ENCODE peak calls at places on chromosomes 4 and X, in nine cellular contexts. N is B cell; M is stimulated activated CD8-positive, alpha-beta memory T cell treated with anti-CD3 and anti-CD28 coated beads, Interleukin-7, amount 100 ng/mL, for 1 hour; D is NCI-H1092 treated with DMSO at 0.1 percent for 48 hours; A is HEK293T; E is HCT116; L is central memory CD4-positive, alpha-beta T cell; H is NCI-H774; P is DMS153. B is an unnamed sample.

GRCh38 chrX:110733166-110733565 is 62.5 kb downstream of the CHRDL1 start:
- DNase-seq in N (no peak), M (no peak), D (no peak), A (no peak), E (no peak), L (no peak), H (no peak), P (no peak), B (no peak)

GRCh38 chr4:155658665-155659064 is 8.0 kb upstream of the GUCY1A1 start:
- DNase-seq in N (no peak), M (no peak), D (no peak), A (no peak), E (no peak), L (no peak), H (no peak), P (no peak), B (no peak)

GRCh38 chr4:17786567-17786966 is 5.1 kb upstream of the FAM184B start:
- DNase-seq in N (no peak), M (no peak), D (no peak), A (no peak), E (no peak), L (no peak), H (no peak), P (no peak), B (no peak)

GRCh38 chr4:3471098-3471760 is 8.1 kb downstream of the DOK7 start:
- DNase-seq in N (no peak), M (no peak), D (no peak), A (no peak), E (no peak), L (no peak), H (no peak), P (no peak), B (no peak)

GRCh38 chr4:169397762-169398161 is 127.0 kb upstream of the SH3RF1 start:
- DNase-seq in N (no peak), M (no peak), D (peak; percentile 8), A (no peak), E (no peak), L (no peak), H (no peak), P (no peak), B (no peak)

GRCh38 chrX:40877869-40878268 is 142.5 kb upstream of the MED14 start:
- DNase-seq in N (no peak), M (no peak), D (no peak), A (no peak), E (peak; percentile 3), L (peak; percentile 23), H (no peak), P (no peak), B (no peak)

GRCh38 chr4:15443770-15444169 is 15.9 kb downstream of the C1QTNF7 start:
- DNase-seq in N (no peak), M (no peak), D (no peak), A (no peak), E (no peak), L (no peak), H (no peak), P (no peak), B (no peak)

GRCh38 chr4:94428884-94429283 is 22.9 kb upstream of the PDLIM5 start:
- DNase-seq in N (no peak), M (no peak), D (no peak), A (no peak), E (no peak), L (no peak), H (no peak), P (no peak), B (no peak)

GRCh38 chr4:176676901-176677300 is 115.8 kb downstream of the VEGFC start:
- DNase-seq in N (no peak), M (no peak), D (no peak), A (no peak), E (no peak), L (no peak), H (no peak), P (no peak), B (no peak)

GRCh38 chr4:123939621-123940020 is 543.0 kb downstream of the SPRY1 start:
- DNase-seq in N (no peak), M (no peak), D (no peak), A (peak; percentile 10), E (peak; percentile 13), L (no peak), H (no peak), P (no peak), B (no peak)

GRCh38 chrX:110741213-110741796 is 54.3 kb downstream of the CHRDL1 start:
- DNase-seq in N (no peak), M (no peak), D (no peak), A (no peak), E (no peak), L (no peak), H (no peak), P (no peak), B (no peak)

GRCh38 chrX:5823861-5824260 is 404.8 kb downstream of the NLGN4X start:
- DNase-seq in N (no peak), M (no peak), D (peak; percentile 4), A (no peak), E (no peak), L (no peak), H (no peak), P (no peak), B (no peak)

GRCh38 chr4:80423553-80424224 is 88.2 kb downstream of the CFAP299 start:
- DNase-seq in N (no peak), M (no peak), D (no peak), A (no peak), E (no peak), L (no peak), H (no peak), P (no peak), B (no peak)

GRCh38 chr4:11021348-11021747 is 336.8 kb upstream of the CLNK start:
- DNase-seq in N (no peak), M (no peak), D (no peak), A (no peak), E (no peak), L (no peak), H (no peak), P (no peak), B (no peak)

GRCh38 chr4:3313139-3313538 is 20.3 kb downstream of the RGS12 start:
- DNase-seq in N (no peak), M (no peak), D (no peak), A (no peak), E (no peak), L (no peak), H (no peak), P (no peak), B (no peak)

GRCh38 chr4:139921551-139922184 is 232.3 kb downstream of the MAML3 start:
- DNase-seq in N (no peak), M (no peak), D (peak; percentile 100), A (no peak), E (no peak), L (no peak), H (peak; percentile 75), P (peak; percentile 99), B (no peak)

GRCh38 chrX:56728321-56728720 is 722 bp upstream of the NBDY start:
- DNase-seq in N (no peak), M (no peak), D (peak; percentile 20), A (no peak), E (no peak), L (no peak), H (no peak), P (no peak), B (no peak)

GRCh38 chr4:79977131-79977840 is 95.7 kb downstream of the ANTXR2 start:
- DNase-seq in N (no peak), M (no peak), D (no peak), A (no peak), E (no peak), L (no peak), H (no peak), P (no peak), B (no peak)

GRCh38 chr4:121656269-121656641 is 40.5 kb downstream of the ANXA5 start:
- DNase-seq in N (no peak), M (no peak), D (peak; percentile 49), A (peak; percentile 52), E (peak; percentile 65), L (no peak), H (no peak), P (peak; percentile 58), B (no peak)

GRCh38 chr4:184939978-184940377 is 78.3 kb upstream of the HELT start:
- DNase-seq in N (no peak), M (no peak), D (no peak), A (no peak), E (no peak), L (no peak), H (no peak), P (no peak), B (no peak)

GRCh38 chr4:139562839-139563238 is 6.8 kb upstream of the SETD7 start:
- DNase-seq in N (no peak), M (no peak), D (no peak), A (no peak), E (no peak), L (no peak), H (no peak), P (no peak), B (no peak)

GRCh38 chr4:6772223-6772928 is 10.2 kb upstream of the KIAA0232 start:
- DNase-seq in N (no peak), M (no peak), D (no peak), A (no peak), E (no peak), L (no peak), H (no peak), P (no peak), B (no peak)

GRCh38 chrX:48703642-48704481 is 7.3 kb downstream of the SUV39H1 start:
- DNase-seq in N (no peak), M (no peak), D (no peak), A (no peak), E (no peak), L (no peak), H (no peak), P (no peak), B (peak; percentile 77)

GRCh38 chrX:71998836-71999509 is 88.3 kb downstream of the NHSL2 start:
- DNase-seq in N (peak; percentile 51), M (no peak), D (peak; percentile 34), A (peak; percentile 65), E (peak; percentile 12), L (peak; percentile 33), H (no peak), P (no peak), B (no peak)

GRCh38 chr4:169851750-169852149 is 94.0 kb upstream of the HPF1 start:
- DNase-seq in N (no peak), M (no peak), D (no peak), A (no peak), E (no peak), L (no peak), H (no peak), P (no peak), B (no peak)

GRCh38 chr4:59770865-59771264 is 1429.3 kb upstream of the ADGRL3 start:
- DNase-seq in N (no peak), M (no peak), D (no peak), A (no peak), E (no peak), L (no peak), H (no peak), P (no peak), B (no peak)

GRCh38 chrX:72498782-72499181 is 73.9 kb downstream of the HDAC8 start:
- DNase-seq in N (no peak), M (no peak), D (no peak), A (no peak), E (no peak), L (no peak), H (no peak), P (no peak), B (no peak)

GRCh38 chrX:133364201-133364600 is 51.1 kb downstream of the GPC4 start:
- DNase-seq in N (no peak), M (no peak), D (no peak), A (no peak), E (no peak), L (no peak), H (no peak), P (no peak), B (no peak)

B was measured in RWPE2.